ENCODE peak calls at places on chromosomes 11 and 22, in nine cellular contexts. One of them, this sample, is unnamed.

GRCh38 chr22:20206709-20207215 is 55.9 kb upstream of the CCDC188 start:
- DNase-seq in adrenal gland: no peak
- DNase-seq in PC-3: no peak
- DNase-seq in fibroblast of the aortic adventitia: peak; percentile 18
- DNase-seq in IMR-90: peak; percentile 22
- DNase-seq in cardiac muscle cell: peak; percentile 27
- DNase-seq in fibroblast of pulmonary artery: peak; percentile 8
- DNase-seq in dorsolateral prefrontal cortex: no peak
- DNase-seq in cardiac fibroblast: peak; percentile 21
- DNase-seq in this sample: no peak

GRCh38 chr22:22752556-22753477 is 108.4 kb downstream of the GGTLC2 start:
- DNase-seq in fibroblast of pulmonary artery: peak; percentile 91
- DNase-seq in adrenal gland: peak; percentile 49
- DNase-seq in PC-3: peak; percentile 4
- DNase-seq in fibroblast of the aortic adventitia: peak; percentile 81
- DNase-seq in IMR-90: peak; percentile 47
- DNase-seq in cardiac muscle cell: peak; percentile 88
- DNase-seq in dorsolateral prefrontal cortex: no peak
- DNase-seq in cardiac fibroblast: peak; percentile 75
- DNase-seq in this sample: no peak

GRCh38 chr11:8566613-8567210 is 27.3 kb downstream of the STK33 start:
- DNase-seq in cardiac fibroblast: peak; percentile 64
- DNase-seq in dorsolateral prefrontal cortex: no peak
- DNase-seq in PC-3: peak; percentile 84
- DNase-seq in IMR-90: peak; percentile 48
- DNase-seq in fibroblast of the aortic adventitia: peak; percentile 71
- DNase-seq in adrenal gland: no peak
- DNase-seq in cardiac muscle cell: peak; percentile 62
- DNase-seq in fibroblast of pulmonary artery: peak; percentile 68
- DNase-seq in this sample: no peak

GRCh38 chr11:63620928-63621539 is 6.8 kb upstream of the PLAAT3 start:
- DNase-seq in fibroblast of pulmonary artery: no peak
- DNase-seq in PC-3: no peak
- DNase-seq in dorsolateral prefrontal cortex: no peak
- DNase-seq in IMR-90: no peak
- DNase-seq in fibroblast of the aortic adventitia: no peak
- DNase-seq in cardiac muscle cell: no peak
- DNase-seq in cardiac fibroblast: no peak
- DNase-seq in adrenal gland: no peak
- DNase-seq in this sample: no peak

GRCh38 chr11:623349-623869 is 1.3 kb downstream of the CDHR5 start:
- DNase-seq in adrenal gland: no peak
- DNase-seq in IMR-90: no peak
- DNase-seq in cardiac muscle cell: no peak
- DNase-seq in fibroblast of the aortic adventitia: no peak
- DNase-seq in dorsolateral prefrontal cortex: no peak
- DNase-seq in cardiac fibroblast: no peak
- DNase-seq in PC-3: no peak
- DNase-seq in fibroblast of pulmonary artery: no peak
- DNase-seq in this sample: no peak

GRCh38 chr11:42646959-42647358 is 664.8 kb upstream of the API5 start:
- DNase-seq in PC-3: no peak
- DNase-seq in cardiac fibroblast: no peak
- DNase-seq in fibroblast of the aortic adventitia: no peak
- DNase-seq in cardiac muscle cell: no peak
- DNase-seq in adrenal gland: no peak
- DNase-seq in fibroblast of pulmonary artery: no peak
- DNase-seq in IMR-90: no peak
- DNase-seq in dorsolateral prefrontal cortex: no peak
- DNase-seq in this sample: no peak

GRCh38 chr11:76642341-76642740 is 28.2 kb downstream of the LRRC32 start:
- DNase-seq in IMR-90: no peak
- DNase-seq in cardiac muscle cell: no peak
- DNase-seq in fibroblast of pulmonary artery: no peak
- DNase-seq in cardiac fibroblast: no peak
- DNase-seq in PC-3: no peak
- DNase-seq in fibroblast of the aortic adventitia: no peak
- DNase-seq in adrenal gland: no peak
- DNase-seq in dorsolateral prefrontal cortex: no peak
- DNase-seq in this sample: no peak

GRCh38 chr11:17547051-17547577 is at the start of gene OTOG:
- DNase-seq in fibroblast of pulmonary artery: no peak
- DNase-seq in cardiac muscle cell: peak; percentile 37
- DNase-seq in adrenal gland: no peak
- DNase-seq in cardiac fibroblast: peak; percentile 8
- DNase-seq in dorsolateral prefrontal cortex: peak; percentile 25
- DNase-seq in fibroblast of the aortic adventitia: no peak
- DNase-seq in IMR-90: no peak
- DNase-seq in PC-3: peak; percentile 10
- DNase-seq in this sample: no peak

GRCh38 chr11:133928628-133929059 is 28.1 kb downstream of the IGSF9B start:
- DNase-seq in PC-3: peak; percentile 43
- DNase-seq in cardiac fibroblast: peak; percentile 68
- DNase-seq in adrenal gland: no peak
- DNase-seq in dorsolateral prefrontal cortex: no peak
- DNase-seq in cardiac muscle cell: peak; percentile 63
- DNase-seq in fibroblast of the aortic adventitia: peak; percentile 9
- DNase-seq in IMR-90: no peak
- DNase-seq in fibroblast of pulmonary artery: no peak
- DNase-seq in this sample: no peak

GRCh38 chr11:13137778-13138400 is 128.8 kb downstream of the RASSF10 start:
- DNase-seq in fibroblast of pulmonary artery: no peak
- DNase-seq in cardiac muscle cell: no peak
- DNase-seq in IMR-90: peak; percentile 41
- DNase-seq in adrenal gland: no peak
- DNase-seq in fibroblast of the aortic adventitia: no peak
- DNase-seq in cardiac fibroblast: no peak
- DNase-seq in dorsolateral prefrontal cortex: no peak
- DNase-seq in PC-3: peak; percentile 59
- DNase-seq in this sample: no peak

GRCh38 chr11:128497057-128497957 is 90.1 kb downstream of the ETS1 start:
- DNase-seq in cardiac fibroblast: peak; percentile 94
- DNase-seq in fibroblast of pulmonary artery: peak; percentile 96
- DNase-seq in cardiac muscle cell: peak; percentile 96
- DNase-seq in fibroblast of the aortic adventitia: peak; percentile 99
- DNase-seq in dorsolateral prefrontal cortex: no peak
- DNase-seq in IMR-90: peak; percentile 99
- DNase-seq in adrenal gland: peak; percentile 69
- DNase-seq in PC-3: peak; percentile 97
- DNase-seq in this sample: no peak

GRCh38 chr11:3775761-3776406 is 21.5 kb downstream of the NUP98 start:
- DNase-seq in PC-3: no peak
- DNase-seq in IMR-90: no peak
- DNase-seq in adrenal gland: no peak
- DNase-seq in cardiac muscle cell: peak; percentile 30
- DNase-seq in cardiac fibroblast: peak; percentile 35
- DNase-seq in fibroblast of the aortic adventitia: peak; percentile 39
- DNase-seq in fibroblast of pulmonary artery: peak; percentile 14
- DNase-seq in dorsolateral prefrontal cortex: no peak
- DNase-seq in this sample: no peak

GRCh38 chr22:43343262-43343988 is at the start of gene SCUBE1:
- DNase-seq in dorsolateral prefrontal cortex: peak; percentile 49
- DNase-seq in cardiac muscle cell: peak; percentile 41
- DNase-seq in fibroblast of the aortic adventitia: no peak
- DNase-seq in fibroblast of pulmonary artery: peak; percentile 20
- DNase-seq in adrenal gland: peak; percentile 64
- DNase-seq in cardiac fibroblast: peak; percentile 29
- DNase-seq in IMR-90: no peak
- DNase-seq in PC-3: peak; percentile 13
- DNase-seq in this sample: peak; percentile 52

GRCh38 chr22:20944042-20944441 is 23.0 kb upstream of the AIFM3 start:
- DNase-seq in cardiac muscle cell: no peak
- DNase-seq in dorsolateral prefrontal cortex: no peak
- DNase-seq in PC-3: no peak
- DNase-seq in adrenal gland: no peak
- DNase-seq in IMR-90: no peak
- DNase-seq in fibroblast of the aortic adventitia: no peak
- DNase-seq in fibroblast of pulmonary artery: no peak
- DNase-seq in cardiac fibroblast: no peak
- DNase-seq in this sample: no peak

GRCh38 chr11:57648791-57649735 is 649 bp downstream of the YPEL4 start:
- DNase-seq in dorsolateral prefrontal cortex: no peak
- DNase-seq in fibroblast of pulmonary artery: peak; percentile 42
- DNase-seq in PC-3: no peak
- DNase-seq in cardiac muscle cell: peak; percentile 56
- DNase-seq in fibroblast of the aortic adventitia: no peak
- DNase-seq in adrenal gland: no peak
- DNase-seq in cardiac fibroblast: peak; percentile 38
- DNase-seq in IMR-90: no peak
- DNase-seq in this sample: no peak

GRCh38 chr22:40684728-40685127 is 5.4 kb downstream of the MCHR1 start:
- DNase-seq in fibroblast of the aortic adventitia: no peak
- DNase-seq in adrenal gland: no peak
- DNase-seq in IMR-90: no peak
- DNase-seq in cardiac fibroblast: no peak
- DNase-seq in fibroblast of pulmonary artery: no peak
- DNase-seq in dorsolateral prefrontal cortex: no peak
- DNase-seq in cardiac muscle cell: no peak
- DNase-seq in PC-3: no peak
- DNase-seq in this sample: no peak

GRCh38 chr11:108664730-108665525 is at the start of gene DDX10:
- DNase-seq in IMR-90: peak; percentile 98
- DNase-seq in fibroblast of pulmonary artery: peak; percentile 99
- DNase-seq in cardiac fibroblast: peak; percentile 99
- DNase-seq in adrenal gland: peak; percentile 99
- DNase-seq in fibroblast of the aortic adventitia: peak; percentile 99
- DNase-seq in cardiac muscle cell: peak; percentile 99
- DNase-seq in dorsolateral prefrontal cortex: peak; percentile 98
- DNase-seq in PC-3: peak; percentile 99
- DNase-seq in this sample: peak; percentile 98
- TF ChIP-seq CTCF in IMR-90: peak; percentile 15
- TF ChIP-seq CTCF in fibroblast of pulmonary artery: peak; percentile 3
- TF ChIP-seq CTCF in cardiac fibroblast: no peak
- TF ChIP-seq CTCF in adrenal gland: no peak
- TF ChIP-seq CTCF in fibroblast of the aortic adventitia: peak; percentile 6
- TF ChIP-seq CTCF in cardiac muscle cell: no peak
- TF ChIP-seq CTCF in dorsolateral prefrontal cortex: no peak
- TF ChIP-seq CTCF in PC-3: peak; percentile 28
- TF ChIP-seq CTCF in this sample: peak; percentile 24

DNA sequence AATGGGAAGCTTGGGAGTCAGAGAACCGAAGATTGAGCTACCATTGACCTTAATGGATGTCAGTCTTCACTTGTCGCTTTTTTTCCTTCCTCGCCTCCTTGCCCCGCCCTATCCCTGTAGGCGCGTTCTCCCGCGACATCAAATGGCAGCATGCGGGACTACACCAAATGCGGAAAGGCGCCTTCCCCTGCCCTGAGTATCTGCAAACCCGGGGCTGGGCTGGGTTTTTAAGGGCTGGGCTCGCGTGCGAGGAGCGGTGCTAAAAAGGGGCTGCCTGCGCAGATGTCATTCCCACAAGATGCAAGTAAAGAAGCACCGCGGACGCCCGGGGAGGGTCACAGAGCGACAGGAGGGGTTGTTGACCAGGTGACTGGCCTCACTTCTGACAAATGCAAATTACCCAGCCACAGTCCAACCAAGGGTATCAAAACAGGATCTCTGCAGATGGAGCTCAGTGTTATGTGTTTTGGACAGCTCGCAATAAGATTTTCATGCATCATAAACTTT is 4.7 kb upstream of the FAM111B start:
- DNase-seq in adrenal gland: peak; percentile 66
- DNase-seq in cardiac muscle cell: peak; percentile 46
- DNase-seq in IMR-90: peak; percentile 13
- DNase-seq in fibroblast of the aortic adventitia: peak; percentile 18
- DNase-seq in fibroblast of pulmonary artery: peak; percentile 41
- DNase-seq in cardiac fibroblast: peak; percentile 37
- DNase-seq in dorsolateral prefrontal cortex: peak; percentile 56
- DNase-seq in PC-3: peak; percentile 68
- DNase-seq in this sample: peak; percentile 25
- H3K4me3 ChIP-seq in adrenal gland: peak overlapping the region; percentile 46
- H3K4me3 ChIP-seq in cardiac muscle cell: peak overlapping the region; percentile 15
- H3K4me3 ChIP-seq in IMR-90: peak overlapping the region; percentile 32
- H3K4me3 ChIP-seq in fibroblast of the aortic adventitia: peak overlapping the region; percentile 33
- H3K4me3 ChIP-seq in fibroblast of pulmonary artery: peak overlapping the region; percentile 44
- H3K4me3 ChIP-seq in cardiac fibroblast: peak overlapping the region; percentile 11
- H3K4me3 ChIP-seq in dorsolateral prefrontal cortex: peak overlapping the region; percentile 57
- H3K4me3 ChIP-seq in PC-3: peak overlapping the region; percentile 53
- H3K4me3 ChIP-seq in this sample: peak overlapping the region; percentile 46

GRCh38 chr11:74686792-74687191 is 44.4 kb downstream of the CHRDL2 start:
- DNase-seq in adrenal gland: no peak
- DNase-seq in IMR-90: peak; percentile 82
- DNase-seq in fibroblast of the aortic adventitia: peak; percentile 68
- DNase-seq in PC-3: peak; percentile 42
- DNase-seq in dorsolateral prefrontal cortex: no peak
- DNase-seq in fibroblast of pulmonary artery: peak; percentile 59
- DNase-seq in cardiac fibroblast: peak; percentile 63
- DNase-seq in cardiac muscle cell: peak; percentile 69
- DNase-seq in this sample: no peak
- TF ChIP-seq CTCF in adrenal gland: no peak
- TF ChIP-seq CTCF in IMR-90: no peak
- TF ChIP-seq CTCF in fibroblast of the aortic adventitia: peak; percentile 32
- TF ChIP-seq CTCF in PC-3: peak; percentile 12
- TF ChIP-seq CTCF in dorsolateral prefrontal cortex: no peak
- TF ChIP-seq CTCF in fibroblast of pulmonary artery: peak; percentile 26
- TF ChIP-seq CTCF in cardiac fibroblast: peak; percentile 28
- TF ChIP-seq CTCF in cardiac muscle cell: peak; percentile 30
- TF ChIP-seq CTCF in this sample: no peak

GRCh38 chr22:37460684-37461083 is 25.5 kb downstream of the MFNG start:
- DNase-seq in cardiac fibroblast: no peak
- DNase-seq in adrenal gland: no peak
- DNase-seq in PC-3: no peak
- DNase-seq in fibroblast of the aortic adventitia: no peak
- DNase-seq in cardiac muscle cell: no peak
- DNase-seq in IMR-90: no peak
- DNase-seq in dorsolateral prefrontal cortex: no peak
- DNase-seq in fibroblast of pulmonary artery: no peak
- DNase-seq in this sample: no peak

GRCh38 chr22:37459211-37459610 is 27.0 kb downstream of the MFNG start:
- DNase-seq in dorsolateral prefrontal cortex: no peak
- DNase-seq in adrenal gland: no peak
- DNase-seq in cardiac muscle cell: peak; percentile 38
- DNase-seq in cardiac fibroblast: peak; percentile 22
- DNase-seq in fibroblast of pulmonary artery: peak; percentile 40
- DNase-seq in IMR-90: no peak
- DNase-seq in fibroblast of the aortic adventitia: peak; percentile 16
- DNase-seq in PC-3: no peak
- DNase-seq in this sample: no peak

GRCh38 chr22:37462983-37463382 is 23.2 kb downstream of the MFNG start:
- DNase-seq in IMR-90: peak; percentile 49
- DNase-seq in fibroblast of pulmonary artery: peak; percentile 61
- DNase-seq in adrenal gland: peak; percentile 45
- DNase-seq in cardiac fibroblast: peak; percentile 57
- DNase-seq in cardiac muscle cell: peak; percentile 60
- DNase-seq in dorsolateral prefrontal cortex: no peak
- DNase-seq in fibroblast of the aortic adventitia: peak; percentile 57
- DNase-seq in PC-3: peak; percentile 34
- DNase-seq in this sample: no peak

GRCh38 chr22:37464181-37464580 is 22.0 kb downstream of the MFNG start:
- DNase-seq in PC-3: no peak
- DNase-seq in adrenal gland: no peak
- DNase-seq in cardiac fibroblast: no peak
- DNase-seq in fibroblast of pulmonary artery: peak; percentile 16
- DNase-seq in dorsolateral prefrontal cortex: no peak
- DNase-seq in IMR-90: no peak
- DNase-seq in cardiac muscle cell: peak; percentile 40
- DNase-seq in fibroblast of the aortic adventitia: no peak
- DNase-seq in this sample: no peak

DNA sequence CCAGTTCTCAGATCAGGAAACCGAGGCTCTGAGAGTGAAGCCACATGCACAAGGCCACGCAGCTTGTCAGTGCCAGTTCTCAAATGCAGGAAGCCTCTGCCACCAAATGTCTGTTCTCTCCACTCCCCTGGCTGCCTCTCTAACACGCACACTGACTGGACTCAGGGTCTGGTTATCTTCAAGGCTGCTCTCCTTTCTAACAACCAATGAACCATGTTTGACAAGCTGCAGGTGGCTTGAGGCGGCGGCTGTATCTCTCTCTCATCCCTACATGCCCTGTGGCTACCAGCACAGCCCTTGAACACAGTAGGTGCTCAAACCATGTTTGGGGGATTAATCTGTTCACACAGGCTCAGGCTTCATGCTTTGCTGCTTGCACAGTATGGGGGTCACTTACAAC is 23.8 kb downstream of the MFNG start:
- DNase-seq in fibroblast of pulmonary artery: no peak
- DNase-seq in cardiac fibroblast: no peak
- DNase-seq in PC-3: no peak
- DNase-seq in adrenal gland: no peak
- DNase-seq in IMR-90: no peak
- DNase-seq in dorsolateral prefrontal cortex: no peak
- DNase-seq in cardiac muscle cell: no peak
- DNase-seq in fibroblast of the aortic adventitia: no peak
- DNase-seq in this sample: no peak
- H3K4me3 ChIP-seq in fibroblast of pulmonary artery: no peak overlapping the region
- H3K4me3 ChIP-seq in cardiac fibroblast: no peak overlapping the region
- H3K4me3 ChIP-seq in PC-3: no peak overlapping the region
- H3K4me3 ChIP-seq in adrenal gland: no peak overlapping the region
- H3K4me3 ChIP-seq in IMR-90: no peak overlapping the region
- H3K4me3 ChIP-seq in dorsolateral prefrontal cortex: no peak overlapping the region
- H3K4me3 ChIP-seq in cardiac muscle cell: no peak overlapping the region
- H3K4me3 ChIP-seq in fibroblast of the aortic adventitia: no peak overlapping the region
- H3K4me3 ChIP-seq in this sample: no peak overlapping the region

This sample was measured in left ventricle myocardium inferior.